ENCODE peak calls at places on chromosomes 12 and 14, in five cellular contexts. One of them, this sample, is unnamed. For H3K4me1, the result is how much of the 10 kb centered on the place peaks cover.

GRCh38 chr12:125533434-125534029 is 468.3 kb downstream of the AACS start:
- DNase-seq in A549: peak
- DNase-seq in uterus: no peak
- DNase-seq in K562: peak
- DNase-seq in CD8-positive, alpha-beta T cell: no peak
- DNase-seq in this sample: peak

GRCh38 chr12:67512061-67512460 is 136.5 kb upstream of the DYRK2 start:
- DNase-seq in K562: no peak
- DNase-seq in A549: no peak
- DNase-seq in uterus: no peak
- DNase-seq in CD8-positive, alpha-beta T cell: no peak
- DNase-seq in this sample: no peak

GRCh38 chr12:56661979-56662638 is 16.3 kb upstream of the ATP5F1B start:
- DNase-seq in K562: no peak
- DNase-seq in A549: no peak
- DNase-seq in uterus: no peak
- DNase-seq in CD8-positive, alpha-beta T cell: no peak
- DNase-seq in this sample: no peak

GRCh38 chr12:96578526-96579125 is 89.2 kb downstream of the CFAP54 start:
- DNase-seq in K562: peak
- DNase-seq in uterus: no peak
- DNase-seq in CD8-positive, alpha-beta T cell: no peak
- DNase-seq in A549: peak
- DNase-seq in this sample: no peak

GRCh38 chr14:94217116-94217515 is 43.0 kb downstream of the PPP4R4 start:
- DNase-seq in CD8-positive, alpha-beta T cell: no peak
- DNase-seq in uterus: no peak
- DNase-seq in K562: no peak
- DNase-seq in A549: no peak
- DNase-seq in this sample: no peak

GRCh38 chr12:31322651-31323248 is 3.2 kb downstream of the SINHCAF start:
- DNase-seq in A549: peak
- DNase-seq in uterus: peak
- DNase-seq in K562: peak
- DNase-seq in CD8-positive, alpha-beta T cell: no peak
- DNase-seq in this sample: no peak

GRCh38 chr12:119772431-119772830 is 104.5 kb downstream of the PRKAB1 start:
- DNase-seq in A549: no peak
- DNase-seq in uterus: no peak
- DNase-seq in K562: no peak
- DNase-seq in CD8-positive, alpha-beta T cell: no peak
- DNase-seq in this sample: no peak

GRCh38 chr14:81384900-81385299 is 15.2 kb downstream of the STON2 start:
- DNase-seq in K562: no peak
- DNase-seq in A549: no peak
- DNase-seq in CD8-positive, alpha-beta T cell: no peak
- DNase-seq in uterus: no peak
- DNase-seq in this sample: peak

GRCh38 chr12:68237068-68237467 is 11.5 kb upstream of the IL26 start:
- DNase-seq in CD8-positive, alpha-beta T cell: no peak
- DNase-seq in A549: no peak
- DNase-seq in uterus: no peak
- DNase-seq in K562: no peak
- DNase-seq in this sample: no peak

GRCh38 chr12:11795910-11796459 is 146.5 kb downstream of the ETV6 start:
- DNase-seq in CD8-positive, alpha-beta T cell: no peak
- DNase-seq in A549: no peak
- DNase-seq in uterus: no peak
- DNase-seq in K562: peak
- DNase-seq in this sample: no peak

GRCh38 chr12:109678732-109679131 is 34.9 kb upstream of the FAM222A start:
- DNase-seq in CD8-positive, alpha-beta T cell: no peak
- DNase-seq in K562: no peak
- DNase-seq in uterus: no peak
- DNase-seq in A549: no peak
- DNase-seq in this sample: peak

GRCh38 chr12:21413369-21414277 is 23.8 kb upstream of the PYROXD1 start:
- DNase-seq in uterus: no peak
- DNase-seq in K562: peak
- DNase-seq in A549: peak
- DNase-seq in CD8-positive, alpha-beta T cell: no peak
- DNase-seq in this sample: no peak

GRCh38 chr12:130669797-130670196 is 46.3 kb downstream of the RIMBP2 start:
- DNase-seq in A549: no peak
- DNase-seq in uterus: no peak
- DNase-seq in K562: no peak
- DNase-seq in CD8-positive, alpha-beta T cell: no peak
- DNase-seq in this sample: no peak

GRCh38 chr14:52262600-52262999 is 4.9 kb upstream of the PTGDR start:
- DNase-seq in uterus: no peak
- DNase-seq in K562: no peak
- DNase-seq in A549: no peak
- DNase-seq in CD8-positive, alpha-beta T cell: no peak
- DNase-seq in this sample: no peak

GRCh38 chr12:67299526-67299925 is 30.4 kb downstream of the CAND1 start:
- DNase-seq in K562: no peak
- DNase-seq in CD8-positive, alpha-beta T cell: no peak
- DNase-seq in uterus: no peak
- DNase-seq in A549: no peak
- DNase-seq in this sample: no peak

GRCh38 chr14:37622231-37622923 is 26.9 kb downstream of the TTC6 start:
- DNase-seq in K562: no peak
- DNase-seq in A549: no peak
- DNase-seq in uterus: no peak
- DNase-seq in CD8-positive, alpha-beta T cell: no peak
- DNase-seq in this sample: no peak

GRCh38 chr14:54182419-54183040 is 214.3 kb upstream of the CDKN3 start:
- DNase-seq in uterus: no peak
- DNase-seq in A549: no peak
- DNase-seq in CD8-positive, alpha-beta T cell: no peak
- DNase-seq in K562: no peak
- DNase-seq in this sample: no peak

GRCh38 chr14:38737657-38738056 is 365.4 kb downstream of the SEC23A start:
- DNase-seq in A549: no peak
- DNase-seq in K562: no peak
- DNase-seq in uterus: no peak
- DNase-seq in CD8-positive, alpha-beta T cell: no peak
- DNase-seq in this sample: peak

GRCh38 chr14:61894452-61895077 is 132.3 kb downstream of the SNAPC1 start:
- DNase-seq in CD8-positive, alpha-beta T cell: peak
- DNase-seq in A549: peak
- DNase-seq in K562: peak
- DNase-seq in uterus: no peak
- DNase-seq in this sample: peak

GRCh38 chr12:51904951-51905471 is 2.3 kb upstream of the ACVRL1 start:
- DNase-seq in uterus: peak
- DNase-seq in CD8-positive, alpha-beta T cell: no peak
- DNase-seq in K562: no peak
- DNase-seq in A549: no peak
- DNase-seq in this sample: no peak

GRCh38 chr12:39619660-39620433 is at the start of gene ABCD2:
- DNase-seq in K562: peak
- DNase-seq in uterus: peak
- DNase-seq in A549: peak
- DNase-seq in CD8-positive, alpha-beta T cell: peak
- DNase-seq in this sample: peak

GRCh38 chr12:25585662-25586061 is 32.6 kb upstream of the LMNTD1 start:
- DNase-seq in A549: no peak
- DNase-seq in K562: no peak
- DNase-seq in uterus: no peak
- DNase-seq in CD8-positive, alpha-beta T cell: no peak
- DNase-seq in this sample: no peak

GRCh38 chr12:12267801-12268200 is 957 bp upstream of the LRP6 start:
- DNase-seq in A549: peak
- DNase-seq in uterus: no peak
- DNase-seq in K562: no peak
- DNase-seq in CD8-positive, alpha-beta T cell: no peak
- DNase-seq in this sample: peak

GRCh38 chr14:103395245-103395644 is 10.0 kb downstream of the MARK3 start:
- DNase-seq in A549: no peak
- DNase-seq in uterus: no peak
- DNase-seq in CD8-positive, alpha-beta T cell: no peak
- DNase-seq in K562: no peak
- DNase-seq in this sample: no peak

GRCh38 chr12:96652870-96653269 is 163.5 kb downstream of the CFAP54 start:
- DNase-seq in A549: no peak
- DNase-seq in CD8-positive, alpha-beta T cell: no peak
- DNase-seq in uterus: no peak
- DNase-seq in K562: no peak
- DNase-seq in this sample: no peak

GRCh38 chr12:50021071-50021470 is 4.2 kb downstream of the RACGAP1 start:
- DNase-seq in K562: no peak
- DNase-seq in uterus: no peak
- DNase-seq in A549: no peak
- DNase-seq in CD8-positive, alpha-beta T cell: no peak
- DNase-seq in this sample: no peak

GRCh38 chr12:110249716-110250225 is 31.3 kb upstream of the ATP2A2 start:
- DNase-seq in CD8-positive, alpha-beta T cell: no peak
- DNase-seq in uterus: no peak
- DNase-seq in K562: no peak
- DNase-seq in A549: no peak
- DNase-seq in this sample: no peak

GRCh38 chr14:89061696-89062095 is 237.2 kb downstream of the TTC8 start:
- DNase-seq in CD8-positive, alpha-beta T cell: no peak
- DNase-seq in A549: no peak
- DNase-seq in K562: no peak
- DNase-seq in uterus: no peak
- DNase-seq in this sample: no peak

GRCh38 chr12:107091381-107091780 is 2.0 kb downstream of the CRY1 start:
- DNase-seq in K562: no peak
- DNase-seq in uterus: peak
- DNase-seq in A549: no peak
- DNase-seq in CD8-positive, alpha-beta T cell: no peak
- DNase-seq in this sample: no peak

GRCh38 chr14:55116246-55117030 is 12.6 kb upstream of the LGALS3 start:
- DNase-seq in K562: no peak
- DNase-seq in uterus: no peak
- DNase-seq in CD8-positive, alpha-beta T cell: no peak
- DNase-seq in A549: no peak
- DNase-seq in this sample: no peak

GRCh38 chr14:74956280-74957072 is 1.1 kb upstream of the PGF start:
- DNase-seq in A549: no peak
- DNase-seq in CD8-positive, alpha-beta T cell: no peak
- DNase-seq in K562: no peak
- DNase-seq in uterus: no peak
- DNase-seq in this sample: no peak

GRCh38 chr12:127655691-127656090 is 611.3 kb upstream of the TMEM132C start:
- DNase-seq in A549: no peak
- DNase-seq in K562: no peak
- DNase-seq in CD8-positive, alpha-beta T cell: no peak
- DNase-seq in uterus: no peak
- DNase-seq in this sample: no peak

GRCh38 chr14:50011242-50011641 is 105.1 kb downstream of the VCPKMT start:
- DNase-seq in CD8-positive, alpha-beta T cell: no peak
- DNase-seq in K562: no peak
- DNase-seq in A549: no peak
- DNase-seq in uterus: no peak
- DNase-seq in this sample: no peak

GRCh38 chr14:50010752-50011151 is 105.6 kb downstream of the VCPKMT start:
- DNase-seq in uterus: peak
- DNase-seq in K562: no peak
- DNase-seq in A549: no peak
- DNase-seq in CD8-positive, alpha-beta T cell: no peak
- DNase-seq in this sample: no peak

GRCh38 chr14:50013934-50014333 is 102.4 kb downstream of the VCPKMT start:
- DNase-seq in uterus: no peak
- DNase-seq in CD8-positive, alpha-beta T cell: no peak
- DNase-seq in K562: no peak
- DNase-seq in A549: no peak
- DNase-seq in this sample: no peak

GRCh38 chr14:50013198-50013918 is 103.0 kb downstream of the VCPKMT start:
- DNase-seq in CD8-positive, alpha-beta T cell: no peak
- DNase-seq in K562: no peak
- DNase-seq in uterus: no peak
- DNase-seq in A549: no peak
- DNase-seq in this sample: no peak

GRCh38 chr14:50012644-50013043 is 103.7 kb downstream of the VCPKMT start:
- DNase-seq in K562: no peak
- DNase-seq in A549: no peak
- DNase-seq in CD8-positive, alpha-beta T cell: no peak
- DNase-seq in uterus: no peak
- DNase-seq in this sample: no peak
- H3K4me1 ChIP-seq in K562: under half
- H3K4me1 ChIP-seq in A549: under half
- H3K4me1 ChIP-seq in CD8-positive, alpha-beta T cell: under half
- H3K4me1 ChIP-seq in uterus: under half
- H3K4me1 ChIP-seq in this sample: under half

GRCh38 chr14:24138396-24139271 is 2.6 kb downstream of the PSME1 start:
- DNase-seq in uterus: no peak
- DNase-seq in K562: no peak
- DNase-seq in CD8-positive, alpha-beta T cell: no peak
- DNase-seq in A549: no peak
- DNase-seq in this sample: no peak
- H3K4me3 ChIP-seq in uterus: no peak
- H3K4me3 ChIP-seq in K562: no peak
- H3K4me3 ChIP-seq in CD8-positive, alpha-beta T cell: no peak
- H3K4me3 ChIP-seq in A549: no peak
- H3K4me3 ChIP-seq in this sample: no peak

GRCh38 chr14:76842414-76842813 is 16.2 kb downstream of the LRRC74A start:
- DNase-seq in K562: no peak
- DNase-seq in A549: no peak
- DNase-seq in CD8-positive, alpha-beta T cell: no peak
- DNase-seq in uterus: no peak
- DNase-seq in this sample: no peak

GRCh38 chr14:76846331-76847047 is 20.3 kb downstream of the LRRC74A start:
- DNase-seq in uterus: no peak
- DNase-seq in A549: no peak
- DNase-seq in K562: no peak
- DNase-seq in CD8-positive, alpha-beta T cell: no peak
- DNase-seq in this sample: no peak

GRCh38 chr14:76848879-76849278 is 22.7 kb downstream of the LRRC74A start:
- DNase-seq in uterus: no peak
- DNase-seq in CD8-positive, alpha-beta T cell: no peak
- DNase-seq in A549: peak
- DNase-seq in K562: peak
- DNase-seq in this sample: no peak

DNA sequence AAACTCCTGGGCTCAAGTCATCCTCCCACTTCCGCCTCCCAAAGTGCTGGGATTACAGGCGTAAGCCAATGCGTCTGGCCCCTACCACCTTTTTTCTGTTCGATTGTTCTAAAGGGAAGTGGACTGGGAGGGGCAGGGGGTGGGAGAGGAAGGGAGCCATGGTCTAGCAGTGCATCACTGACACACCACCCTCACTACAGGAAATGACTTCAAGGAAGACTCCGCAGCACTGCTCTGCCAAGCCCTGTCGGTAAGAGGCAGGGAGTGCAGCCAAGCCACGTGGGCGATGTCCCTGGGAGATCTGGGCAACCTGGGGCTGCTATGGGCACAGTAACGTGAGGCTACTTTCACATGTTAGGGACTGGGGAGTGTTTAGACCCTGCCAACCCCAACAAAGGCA is 18.0 kb downstream of the LRRC74A start:
- DNase-seq in CD8-positive, alpha-beta T cell: peak
- DNase-seq in A549: peak
- DNase-seq in K562: peak
- DNase-seq in uterus: peak
- DNase-seq in this sample: peak
- TF ChIP-seq CTCF in CD8-positive, alpha-beta T cell: peak
- TF ChIP-seq CTCF in A549: no peak
- TF ChIP-seq CTCF in K562: no peak
- TF ChIP-seq CTCF in uterus: peak
- TF ChIP-seq CTCF in this sample: peak

GRCh38 chr12:46774011-46774633 is 51.7 kb downstream of the SLC38A4 start:
- DNase-seq in A549: no peak
- DNase-seq in CD8-positive, alpha-beta T cell: no peak
- DNase-seq in K562: no peak
- DNase-seq in uterus: no peak
- DNase-seq in this sample: no peak
- H3K4me1 ChIP-seq in A549: under half
- H3K4me1 ChIP-seq in CD8-positive, alpha-beta T cell: under half
- H3K4me1 ChIP-seq in K562: under half
- H3K4me1 ChIP-seq in uterus: under half
- H3K4me1 ChIP-seq in this sample: under half

This sample was measured in BE2C.